ENCODE peak calls at places on chromosomes 13 and 19, in ten cellular contexts. Q, S, R, L, U, A, O, C, B and I are unnamed samples. For H3K4me1, the result is how much of the 10 kb centered on the place peaks cover.

GRCh38 chr19:44644391-44645016 is 794 bp downstream of the PVR start:
- DNase-seq in Q (peak), U (no peak), C (peak), O (peak), R (no peak), S (peak), B (no peak), A (no peak), L (peak), I (peak)

GRCh38 chr13:103952183-103952582 is 886.0 kb upstream of the SLC10A2 start:
- DNase-seq in U (no peak), A (no peak), L (no peak), O (no peak), Q (no peak), R (no peak), C (no peak), S (no peak), B (no peak), I (no peak)

GRCh38 chr13:25406377-25406776 is 34.6 kb downstream of the ATP8A2 start:
- DNase-seq in B (no peak), C (no peak), A (no peak), Q (peak), O (no peak), S (no peak), R (no peak), L (no peak), U (no peak), I (no peak)

GRCh38 chr19:18538115-18538514 is 5.3 kb downstream of the FKBP8 start:
- DNase-seq in Q (no peak), C (no peak), B (no peak), L (no peak), R (no peak), A (no peak), U (no peak), S (no peak), O (no peak), I (no peak)

GRCh38 chr13:102128216-102128800 is 273.5 kb downstream of the FGF14 start:
- DNase-seq in O (no peak), A (no peak), S (no peak), U (no peak), B (no peak), R (no peak), Q (no peak), L (peak), C (no peak), I (peak)

GRCh38 chr13:35694549-35695233 is 218.2 kb upstream of the MAB21L1 start:
- DNase-seq in A (no peak), O (no peak), B (no peak), C (no peak), R (no peak), L (no peak), S (no peak), Q (no peak), U (no peak), I (no peak)

GRCh38 chr13:95025116-95025515 is 276.1 kb downstream of the ABCC4 start:
- DNase-seq in Q (no peak), U (no peak), C (no peak), A (no peak), S (no peak), B (no peak), O (no peak), R (no peak), L (no peak), I (no peak)

GRCh38 chr13:77429320-77430142 is 102.6 kb upstream of the MYCBP2 start:
- DNase-seq in O (no peak), U (no peak), L (no peak), A (no peak), B (no peak), C (no peak), Q (no peak), S (no peak), R (no peak), I (peak)

GRCh38 chr19:15200575-15201364 is at the start of gene NOTCH3:
- DNase-seq in Q (peak), S (no peak), R (no peak), U (no peak), A (no peak), L (no peak), C (peak), O (no peak), B (no peak), I (no peak)

GRCh38 chr19:7539827-7540425 is 4.4 kb downstream of the PNPLA6 start:
- DNase-seq in L (no peak), B (no peak), Q (no peak), R (no peak), S (no peak), C (no peak), A (no peak), O (no peak), U (no peak), I (no peak)

GRCh38 chr19:34134190-34135032 is 37.9 kb upstream of the LSM14A start:
- DNase-seq in S (peak), Q (peak), U (peak), R (peak), A (peak), L (peak), C (peak), O (peak), B (peak), I (peak)

GRCh38 chr19:2308114-2308556 is at the start of gene LINGO3:
- DNase-seq in C (peak), O (no peak), L (no peak), Q (peak), A (no peak), R (no peak), S (no peak), B (no peak), U (no peak), I (no peak)

GRCh38 chr13:113785051-113786010 is 26.3 kb downstream of the TMEM255B start:
- DNase-seq in B (no peak), O (no peak), R (no peak), S (no peak), L (peak), U (no peak), Q (no peak), C (no peak), A (no peak), I (peak)

GRCh38 chr13:79346300-79346914 is 59.6 kb downstream of the RBM26 start:
- DNase-seq in B (no peak), S (no peak), R (no peak), L (no peak), Q (no peak), C (no peak), A (no peak), U (no peak), O (no peak), I (peak)

GRCh38 chr19:2270572-2271515 is 11.1 kb downstream of the PEAK3 start:
- DNase-seq in O (peak), C (peak), A (peak), U (peak), L (peak), B (peak), R (peak), Q (peak), S (peak), I (peak)

GRCh38 chr19:3483226-3483628 is at the start of gene SMIM44:
- DNase-seq in C (no peak), R (no peak), L (no peak), S (no peak), Q (no peak), A (no peak), B (no peak), O (no peak), U (no peak), I (no peak)

GRCh38 chr13:43883636-43884035 is 3.9 kb downstream of the LACC1 start:
- DNase-seq in B (no peak), C (no peak), Q (no peak), A (no peak), L (peak), S (no peak), U (no peak), O (no peak), R (no peak), I (no peak)

GRCh38 chr13:76882431-76882830 is 3.8 kb downstream of the KCTD12 start:
- DNase-seq in A (no peak), R (no peak), Q (no peak), L (no peak), C (no peak), S (no peak), U (no peak), B (no peak), O (peak), I (peak)

GRCh38 chr13:106521101-106521799 is 14.2 kb downstream of the EFNB2 start:
- DNase-seq in L (no peak), C (no peak), Q (no peak), R (no peak), B (no peak), A (no peak), O (no peak), U (no peak), S (no peak), I (no peak)

GRCh38 chr13:28396053-28396452 is 98.9 kb downstream of the FLT1 start:
- DNase-seq in C (no peak), B (no peak), Q (no peak), O (no peak), S (no peak), R (no peak), U (no peak), L (no peak), A (no peak), I (no peak)

GRCh38 chr13:43305416-43305815 is 282.0 kb downstream of the DNAJC15 start:
- DNase-seq in Q (no peak), B (no peak), A (no peak), R (no peak), O (no peak), L (peak), S (no peak), U (no peak), C (no peak), I (peak)

GRCh38 chr19:10010939-10011338 is 635 bp upstream of the COL5A3 start:
- DNase-seq in U (no peak), C (no peak), O (no peak), R (no peak), B (no peak), L (no peak), A (no peak), Q (no peak), S (no peak), I (no peak)
- H3K4me1 ChIP-seq in U (under half), C (under half), O (under half), R (under half), B (under half), L (under half), A (under half), Q (under half), S (under half), I (under half)

GRCh38 chr13:83881917-83882625 is at the start of gene SLITRK1:
- DNase-seq in B (no peak), O (peak), U (no peak), R (no peak), L (peak), C (peak), A (no peak), S (peak), Q (peak), I (peak)
- H3K4me3 ChIP-seq in B (no peak), O (no peak), U (no peak), R (peak), L (peak), C (peak), A (no peak), S (peak), Q (peak), I (no peak)

DNA sequence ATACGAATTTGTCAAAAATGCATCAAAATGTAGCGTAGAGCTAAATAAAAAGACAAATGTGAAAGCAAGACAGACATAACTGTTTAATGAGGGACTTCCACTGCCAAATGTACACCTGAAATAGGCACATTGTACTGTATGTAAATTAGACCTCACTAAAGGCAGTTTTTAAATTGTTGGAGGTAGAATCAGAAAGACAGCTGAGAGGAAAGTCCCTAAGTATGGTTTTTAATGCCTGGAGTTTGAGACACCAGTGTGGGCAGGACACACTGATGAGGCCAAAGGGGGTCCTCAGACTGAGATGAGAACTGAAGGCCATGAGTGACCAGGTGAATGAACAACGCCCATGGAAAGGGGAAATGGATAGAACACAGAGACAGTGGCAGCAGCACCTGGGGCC is 22.9 kb downstream of the MED26 start:
- DNase-seq in B (no peak), R (no peak), U (no peak), O (no peak), S (no peak), C (no peak), L (no peak), A (no peak), Q (no peak), I (no peak)
- H3K27ac ChIP-seq in B (no peak), R (no peak), U (peak), O (no peak), S (no peak), C (peak), L (no peak), A (peak), Q (no peak), I (no peak)

GRCh38 chr19:947707-948533 is 22.1 kb downstream of the ARID3A start:
- DNase-seq in B (peak), A (peak), L (no peak), C (no peak), R (peak), Q (no peak), U (peak), O (peak), S (no peak), I (no peak)
- H3K4me1 ChIP-seq in B (under half), A (under half), L (under half), C (under half), R (under half), Q (under half), U (under half), O (under half), S (under half), I (under half)

DNA sequence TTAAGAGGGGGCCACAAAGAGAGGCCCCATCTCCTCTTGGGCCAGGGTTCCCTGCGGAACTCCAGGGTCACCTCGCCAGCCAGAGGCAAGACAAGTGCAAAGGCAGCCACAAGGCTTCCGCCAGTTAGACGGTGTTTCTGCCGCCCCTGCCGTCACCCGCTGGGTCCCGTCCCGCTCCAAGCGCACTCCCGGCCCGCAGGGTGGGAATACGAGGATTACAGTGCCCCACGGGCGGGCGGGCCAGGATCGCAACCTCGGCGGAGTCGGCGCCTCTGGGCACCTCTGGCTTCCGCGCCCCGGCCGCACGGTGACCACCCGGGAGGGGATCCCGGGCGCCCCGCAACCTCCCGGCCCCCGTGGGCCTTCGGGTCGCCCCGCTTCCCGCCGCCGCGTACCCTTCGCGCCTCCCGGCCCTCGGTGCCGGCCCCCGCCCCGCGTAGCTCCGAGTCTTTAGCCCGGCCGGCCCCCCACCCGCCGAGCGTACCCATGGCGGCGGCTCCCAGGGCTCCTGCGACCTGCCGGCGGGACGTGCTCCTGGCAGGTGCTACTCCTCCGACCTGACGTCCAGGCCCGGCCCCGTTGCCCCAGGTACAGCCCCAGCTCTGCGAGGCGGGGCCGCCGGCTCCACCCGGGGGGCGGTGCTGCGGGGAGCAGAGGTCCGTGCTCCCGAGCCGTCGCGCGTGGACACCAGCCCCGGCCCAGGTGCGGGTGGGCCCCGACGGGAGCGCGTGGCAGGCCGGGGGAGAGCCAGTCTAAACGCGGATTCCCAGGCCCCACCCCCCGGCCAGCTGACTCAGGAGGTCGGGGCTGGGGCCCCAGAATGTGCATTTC is at the start of gene SLC15A1:
- DNase-seq in C (peak), A (no peak), Q (peak), O (no peak), R (no peak), B (no peak), U (no peak), L (no peak), S (peak), I (no peak)
- H3K4me3 ChIP-seq in C (peak), A (peak), Q (peak), O (no peak), R (no peak), B (peak), U (peak), L (no peak), S (peak), I (peak)